ENCODE peak calls at places on chromosomes 6 and 20, in ten cellular contexts. K is right lobe of liver, W is endothelial cell of umbilical vein, H is IMR-90, R is A549, Q is transverse colon, U is H54, X is ovary, B is NB4, C is suprapubic skin. O is an unnamed sample.

GRCh38 chr6:52573295-52573694 is 3.6 kb downstream of the TRAM2 start:
- DNase-seq in K (no peak), X (no peak), B (no peak), W (peak), H (no peak), U (no peak), R (no peak), Q (no peak), C (no peak), O (no peak)

GRCh38 chr6:36067374-36068011 is 39.9 kb downstream of the MAPK14 start:
- DNase-seq in U (no peak), R (no peak), K (no peak), W (peak), X (no peak), C (no peak), Q (no peak), H (peak), B (no peak), O (peak)

GRCh38 chr20:38060536-38060935 is 27.0 kb downstream of the RPRD1B start:
- DNase-seq in U (no peak), H (peak), K (no peak), X (no peak), C (no peak), B (no peak), Q (no peak), R (no peak), W (no peak), O (no peak)

GRCh38 chr6:132405143-132405915 is 4.1 kb upstream of the MOXD1 start:
- DNase-seq in C (no peak), W (no peak), X (no peak), Q (no peak), B (no peak), K (no peak), R (no peak), H (peak), U (no peak), O (no peak)

GRCh38 chr20:6184086-6184485 is 61.3 kb upstream of the FERMT1 start:
- DNase-seq in K (no peak), C (no peak), H (no peak), U (no peak), X (no peak), B (peak), W (no peak), Q (no peak), R (no peak), O (no peak)

GRCh38 chr6:29603930-29604329 is 19.0 kb downstream of the OR2H2 start:
- DNase-seq in U (no peak), C (no peak), X (no peak), Q (no peak), B (no peak), W (no peak), H (no peak), R (no peak), K (no peak), O (no peak)

GRCh38 chr20:10249048-10249770 is 30.6 kb downstream of the SNAP25 start:
- DNase-seq in B (no peak), X (no peak), C (no peak), H (peak), U (no peak), Q (no peak), R (peak), K (peak), W (no peak), O (no peak)

GRCh38 chr6:854405-855073 is 161.6 kb upstream of the EXOC2 start:
- DNase-seq in X (no peak), H (peak), C (no peak), B (no peak), W (no peak), U (no peak), Q (no peak), K (no peak), R (no peak), O (no peak)

GRCh38 chr20:15155848-15156401 is 818.5 kb upstream of the FLRT3 start:
- DNase-seq in B (no peak), C (no peak), H (no peak), X (no peak), W (no peak), R (no peak), K (no peak), U (no peak), Q (no peak), O (no peak)

GRCh38 chr6:22108199-22108598 is 188.6 kb downstream of the PRL start:
- DNase-seq in W (no peak), R (no peak), K (no peak), X (no peak), Q (no peak), H (no peak), B (no peak), C (no peak), U (no peak), O (no peak)

GRCh38 chr6:142726616-142727015 is 218.4 kb downstream of the HIVEP2 start:
- DNase-seq in K (no peak), Q (no peak), B (no peak), W (no peak), U (no peak), H (no peak), C (no peak), X (no peak), R (no peak), O (no peak)

GRCh38 chr6:169592558-169592957 is 109.3 kb downstream of the WDR27 start:
- DNase-seq in Q (no peak), K (no peak), U (no peak), B (no peak), X (no peak), C (no peak), H (peak), W (no peak), R (no peak), O (peak)

GRCh38 chr20:62736407-62737071 is 27.9 kb downstream of the NTSR1 start:
- DNase-seq in U (no peak), Q (peak), W (no peak), K (no peak), H (no peak), C (no peak), B (peak), X (no peak), R (no peak), O (no peak)

GRCh38 chr20:35276408-35276807 is 1.5 kb downstream of the MMP24OS start:
- DNase-seq in R (no peak), W (no peak), C (no peak), K (no peak), B (no peak), Q (no peak), H (no peak), X (no peak), U (no peak), O (no peak)

GRCh38 chr6:143224516-143224915 is 163.8 kb downstream of the AIG1 start:
- DNase-seq in K (no peak), U (no peak), X (no peak), R (no peak), H (no peak), Q (no peak), C (no peak), B (no peak), W (peak), O (no peak)

GRCh38 chr6:105430685-105431084 is 27.8 kb upstream of the PREP start:
- DNase-seq in K (no peak), R (no peak), U (no peak), Q (no peak), X (no peak), C (no peak), B (no peak), W (no peak), H (no peak), O (no peak)

GRCh38 chr6:100022847-100023246 is 28.8 kb upstream of the MCHR2 start:
- DNase-seq in Q (no peak), X (no peak), K (no peak), W (no peak), H (no peak), R (no peak), C (no peak), U (no peak), B (no peak), O (no peak)

GRCh38 chr20:1813101-1813529 is 82.1 kb upstream of the SIRPA start:
- DNase-seq in H (peak), U (peak), Q (peak), W (peak), K (peak), B (no peak), C (no peak), R (peak), X (peak), O (no peak)

GRCh38 chr6:75210885-75211739 is 5.3 kb upstream of the COL12A1 start:
- DNase-seq in Q (peak), W (peak), C (no peak), R (no peak), B (peak), K (no peak), U (peak), H (peak), X (peak), O (peak)

GRCh38 chr6:39087197-39087596 is 27.8 kb downstream of the SAYSD1 start:
- DNase-seq in H (no peak), C (no peak), R (no peak), K (no peak), W (no peak), Q (no peak), U (no peak), B (no peak), X (no peak), O (no peak)

GRCh38 chr6:46453221-46453620 is 38.0 kb downstream of the RCAN2 start:
- DNase-seq in Q (no peak), K (no peak), R (no peak), W (no peak), X (no peak), U (no peak), H (peak), C (no peak), B (no peak), O (no peak)

GRCh38 chr20:10219452-10219791 is 792 bp downstream of the SNAP25 start:
- DNase-seq in B (peak), C (peak), W (peak), K (peak), Q (peak), X (peak), U (peak), R (peak), H (peak), O (peak)

GRCh38 chr20:87372-87771 is at the start of gene DEFB125:
- DNase-seq in X (no peak), W (no peak), C (no peak), K (no peak), H (no peak), U (no peak), R (no peak), Q (no peak), B (no peak), O (no peak)

GRCh38 chr20:16580127-16580526 is 6.9 kb upstream of the KIF16B start:
- DNase-seq in R (no peak), H (peak), C (no peak), X (no peak), K (no peak), U (no peak), B (no peak), Q (no peak), W (no peak), O (no peak)

GRCh38 chr6:156729248-156729647 is 47.9 kb upstream of the ARID1B start:
- DNase-seq in Q (no peak), U (peak), C (no peak), X (no peak), W (no peak), B (peak), R (no peak), K (no peak), H (peak), O (no peak)

GRCh38 chr6:7426447-7427169 is 37.0 kb downstream of the RIOK1 start:
- DNase-seq in X (no peak), C (no peak), K (no peak), Q (no peak), H (no peak), R (no peak), W (peak), U (no peak), B (no peak), O (peak)
- TF ChIP-seq POLR2A in X (no peak), C (no peak), K (no peak), Q (no peak), H (no peak), R (no peak), W (no peak), U (no peak), B (no peak), O (no peak)

DNA sequence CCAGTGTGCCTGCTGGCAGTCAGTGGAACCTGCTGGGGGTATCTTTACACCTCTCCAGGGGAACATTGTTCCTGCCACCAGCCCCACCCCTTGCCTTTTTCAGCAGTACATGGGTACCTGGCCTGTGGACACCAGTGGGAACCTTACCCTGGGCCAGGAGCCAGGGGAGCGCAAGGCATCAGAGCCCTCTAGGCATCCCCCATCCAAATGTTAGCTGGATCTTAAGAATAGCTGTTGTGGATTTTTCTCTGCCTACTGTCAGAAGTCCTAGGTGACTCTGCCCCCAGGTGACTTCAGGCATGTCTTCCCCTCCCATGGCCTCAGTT is 38.8 kb upstream of the ID1 start:
- DNase-seq in B (no peak), W (no peak), C (no peak), K (no peak), Q (no peak), R (no peak), X (no peak), U (no peak), H (no peak), O (no peak)
- TF ChIP-seq POLR2A in B (no peak), W (no peak), C (no peak), K (no peak), Q (no peak), R (no peak), X (no peak), U (no peak), H (no peak), O (no peak)

DNA sequence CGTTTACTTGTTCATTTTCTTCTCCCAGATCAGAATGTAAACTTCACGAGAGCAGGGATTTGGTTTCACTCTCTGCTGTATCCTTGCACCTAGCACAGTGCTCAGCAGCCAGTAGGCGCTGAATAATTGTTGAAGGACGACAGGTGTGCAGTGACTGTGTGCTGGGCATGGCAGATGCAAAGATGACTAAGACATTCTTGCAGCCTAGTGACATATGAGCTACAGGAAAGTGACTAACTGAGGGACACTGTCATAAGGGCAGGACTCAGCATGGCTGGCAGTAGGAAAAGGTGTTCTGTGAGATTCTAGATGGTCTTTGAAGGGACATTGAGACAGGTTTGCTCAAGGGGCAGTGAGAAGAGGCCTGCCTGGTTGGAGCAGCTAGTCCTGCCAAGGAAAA is 4.0 kb upstream of the B4GALT5 start:
- DNase-seq in R (peak), W (peak), U (no peak), B (peak), H (peak), X (no peak), Q (no peak), C (no peak), K (no peak), O (peak)
- TF ChIP-seq POLR2A in R (no peak), W (no peak), U (no peak), B (no peak), H (no peak), X (no peak), Q (no peak), C (no peak), K (no peak), O (no peak)

DNA sequence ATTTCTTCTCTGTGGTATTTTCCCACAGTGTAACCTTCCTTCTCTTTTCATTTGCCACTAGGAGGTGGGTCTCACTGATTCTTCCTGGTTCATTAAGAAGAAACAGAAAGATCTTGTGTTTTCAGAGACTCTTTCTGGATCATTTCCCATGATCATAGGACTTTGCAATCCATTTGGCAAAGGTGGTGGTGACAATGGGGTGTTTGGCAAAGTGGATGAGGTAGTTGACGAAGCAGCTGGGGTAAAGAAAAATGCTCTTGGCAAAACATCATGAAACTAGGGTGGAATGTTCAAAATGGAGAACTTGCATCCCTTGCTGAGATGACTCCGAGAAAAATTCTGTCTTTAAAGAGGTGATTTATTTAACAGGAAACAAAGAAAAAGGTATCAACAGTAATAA is 50.6 kb downstream of the TRAF3IP2 start:
- DNase-seq in R (no peak), H (peak), K (no peak), Q (no peak), U (no peak), X (no peak), W (no peak), C (no peak), B (no peak), O (no peak)
- TF ChIP-seq POLR2A in R (no peak), H (no peak), K (no peak), Q (no peak), U (no peak), X (no peak), W (no peak), C (no peak), B (no peak), O (no peak)

GRCh38 chr6:107114872-107115694 is at the start of gene BEND3:
- DNase-seq in H (no peak), K (peak), U (no peak), B (peak), R (no peak), Q (peak), C (no peak), W (no peak), X (peak), O (peak)

GRCh38 chr6:107115695-107116327 is 496 bp upstream of the BEND3 start:
- DNase-seq in R (peak), H (no peak), W (peak), C (no peak), B (peak), K (peak), X (peak), Q (peak), U (peak), O (peak)

GRCh38 chr6:107116328-107116892 is 1.1 kb upstream of the BEND3 start:
- DNase-seq in X (no peak), U (no peak), C (no peak), B (peak), H (no peak), K (peak), Q (peak), W (peak), R (no peak), O (peak)

GRCh38 chr6:107113460-107114212 is 1.7 kb downstream of the BEND3 start:
- DNase-seq in W (no peak), K (no peak), U (no peak), X (peak), C (no peak), Q (peak), B (peak), H (no peak), R (no peak), O (no peak)

DNA sequence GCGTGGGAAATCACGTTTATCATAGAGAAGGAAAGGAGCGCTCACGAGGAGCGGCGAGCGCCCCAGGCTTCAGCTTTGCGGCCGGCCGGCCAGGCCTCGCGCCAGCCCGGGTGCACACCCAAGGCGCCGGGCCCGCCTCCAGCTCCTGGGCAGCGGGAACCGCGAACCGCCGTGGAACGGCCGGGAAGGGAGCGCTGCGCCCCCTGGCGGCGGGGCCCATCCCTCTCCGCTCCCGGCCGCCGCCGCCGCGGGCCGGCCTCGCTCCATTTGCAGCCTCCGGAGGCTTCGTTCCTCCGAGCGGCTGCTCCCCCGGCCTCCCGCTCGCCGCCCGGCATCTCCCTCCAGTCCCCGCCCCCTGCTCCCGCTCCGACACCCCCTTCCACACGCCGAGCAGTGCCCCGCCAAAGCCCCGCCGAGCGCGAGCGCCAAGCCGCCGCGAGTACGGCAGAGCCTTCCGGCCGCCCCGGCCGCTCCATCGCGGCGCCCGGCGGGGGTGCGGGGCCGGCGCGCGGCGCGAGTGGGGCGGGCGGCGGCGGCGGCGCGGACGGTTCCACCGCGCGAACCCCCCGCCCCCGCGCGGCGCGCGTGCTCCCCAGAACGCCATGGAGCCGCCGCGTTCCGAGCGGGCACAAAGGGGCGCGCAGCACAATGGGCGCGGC is 973 bp downstream of the BEND3 start:
- DNase-seq in H (peak), Q (peak), X (peak), W (peak), C (peak), K (peak), R (peak), U (peak), B (peak), O (peak)
- TF ChIP-seq POLR2A in H (no peak), Q (peak), X (no peak), W (no peak), C (no peak), K (no peak), R (no peak), U (no peak), B (peak), O (peak)

GRCh38 chr20:40980106-40980827 is 48.4 kb upstream of the TOP1 start:
- DNase-seq in Q (no peak), H (no peak), C (no peak), K (no peak), X (no peak), W (no peak), R (no peak), B (peak), U (no peak), O (no peak)
- TF ChIP-seq POLR2A in Q (no peak), H (no peak), C (no peak), K (no peak), X (no peak), W (no peak), R (no peak), B (no peak), U (no peak), O (no peak)

O was measured in erythroblast.